ENCODE peak calls at places on chromosome 22, in five cellular contexts. M is CD4-positive, alpha-beta memory T cell; T is mammary epithelial cell; A is H7; I is adrenal gland. L is an unnamed sample.

GRCh38 chr22:28183078-28183870 is 264.2 kb upstream of the PITPNB start:
- DNase-seq in M (no peak), I (no peak), T (no peak), A (no peak), L (peak; percentile 27)

GRCh38 chr22:46866591-46866990 is 104.1 kb downstream of the TBC1D22A start:
- DNase-seq in A (peak; percentile 54), T (peak; percentile 71), I (no peak), M (no peak), L (no peak)

GRCh38 chr22:47129902-47130301 is 367.5 kb downstream of the TBC1D22A start:
- DNase-seq in T (peak; percentile 51), M (no peak), A (no peak), I (no peak), L (peak; percentile 70)

GRCh38 chr22:45242778-45243191 is 2.1 kb upstream of the KIAA0930 start:
- DNase-seq in T (no peak), A (peak; percentile 63), M (no peak), I (no peak), L (peak; percentile 88)

GRCh38 chr22:44524806-44525205 is 26.8 kb upstream of the RTL6 start:
- DNase-seq in M (no peak), A (no peak), T (no peak), I (peak; percentile 10), L (no peak)

GRCh38 chr22:26579331-26579886 is 10.5 kb downstream of the TPST2 start:
- DNase-seq in I (no peak), M (peak; percentile 47), T (no peak), A (no peak), L (peak; percentile 35)

GRCh38 chr22:30640839-30641430 is 5.4 kb downstream of the SLC35E4 start:
- DNase-seq in A (peak; percentile 32), I (no peak), T (no peak), M (no peak), L (no peak)

GRCh38 chr22:42770448-42770726 is 49.7 kb upstream of the A4GALT start:
- DNase-seq in A (no peak), M (no peak), T (no peak), I (no peak), L (no peak)

GRCh38 chr22:29524440-29525191 is 28.9 kb downstream of the THOC5 start:
- DNase-seq in M (peak; percentile 4), I (peak; percentile 71), A (peak; percentile 71), T (peak; percentile 13), L (peak; percentile 27)

GRCh38 chr22:35439365-35439717 is 39.4 kb downstream of the MCM5 start:
- DNase-seq in T (no peak), A (no peak), I (no peak), M (no peak), L (no peak)

GRCh38 chr22:30015229-30015797 is 65.0 kb upstream of the HORMAD2 start:
- DNase-seq in I (no peak), A (no peak), M (no peak), T (no peak), L (no peak)

GRCh38 chr22:50281957-50282356 is 11.8 kb upstream of the MAPK11 start:
- DNase-seq in T (peak; percentile 27), A (no peak), M (no peak), I (peak; percentile 91), L (peak; percentile 66)

GRCh38 chr22:30309981-30310672 is 16.6 kb downstream of the TBC1D10A start:
- DNase-seq in I (no peak), M (peak; percentile 47), A (no peak), T (no peak), L (peak; percentile 77)

GRCh38 chr22:47032956-47033647 is 270.7 kb downstream of the TBC1D22A start:
- DNase-seq in A (no peak), T (no peak), M (no peak), I (no peak), L (peak; percentile 62)

GRCh38 chr22:40718250-40719204 is 39.2 kb downstream of the MCHR1 start:
- DNase-seq in A (no peak), I (no peak), M (no peak), T (no peak), L (no peak)

GRCh38 chr22:49962751-49963646 is 2.4 kb downstream of the PIM3 start:
- DNase-seq in M (no peak), I (peak; percentile 70), A (peak; percentile 48), T (no peak), L (peak; percentile 30)

GRCh38 chr22:26942301-26942927 is 285.0 kb downstream of the MIAT start:
- DNase-seq in M (no peak), I (no peak), T (no peak), A (no peak), L (no peak)

GRCh38 chr22:43090130-43090789 is 1.1 kb upstream of the TTLL1 start:
- DNase-seq in T (peak; percentile 89), A (peak; percentile 32), M (peak; percentile 34), I (peak; percentile 72), L (peak; percentile 49)

GRCh38 chr22:19464975-19465374 is 14.0 kb downstream of the UFD1 start:
- DNase-seq in M (no peak), A (no peak), T (no peak), I (no peak), L (no peak)

GRCh38 chr22:28903719-28904118 is 20.3 kb downstream of the ZNRF3 start:
- DNase-seq in T (no peak), M (no peak), A (no peak), I (peak; percentile 42), L (no peak)

GRCh38 chr22:50444663-50445062 is 30.2 kb downstream of the SBF1 start:
- DNase-seq in I (peak; percentile 89), T (peak; percentile 21), A (no peak), M (no peak), L (peak; percentile 84)

GRCh38 chr22:19892249-19892879 is 37.7 kb upstream of the GNB1L start:
- DNase-seq in A (peak; percentile 88), I (no peak), T (peak; percentile 16), M (peak; percentile 29), L (no peak)

GRCh38 chr22:27110985-27111451 is 453.6 kb downstream of the MIAT start:
- DNase-seq in A (peak; percentile 68), I (no peak), M (no peak), T (no peak), L (no peak)

GRCh38 chr22:43009444-43009843 is 5.5 kb downstream of the PACSIN2 start:
- DNase-seq in T (no peak), M (no peak), I (no peak), A (no peak), L (no peak)

GRCh38 chr22:45072322-45072903 is 62.6 kb upstream of the PHF21B start:
- DNase-seq in I (peak; percentile 33), M (no peak), T (peak; percentile 88), A (peak; percentile 89), L (no peak)

GRCh38 chr22:26259510-26259909 is 90.2 kb downstream of the SEZ6L start:
- DNase-seq in T (peak; percentile 12), I (no peak), A (peak; percentile 72), M (no peak), L (no peak)

GRCh38 chr22:39503590-39503989 is 1.5 kb downstream of the MIEF1 start:
- DNase-seq in T (no peak), A (no peak), M (no peak), I (no peak), L (no peak)
- H3K4me3 ChIP-seq in T (peak overlapping the region; percentile 79), A (no peak overlapping the region), M (no peak overlapping the region), I (peak overlapping the region; percentile 90), L (peak overlapping the region; percentile 95)

DNA sequence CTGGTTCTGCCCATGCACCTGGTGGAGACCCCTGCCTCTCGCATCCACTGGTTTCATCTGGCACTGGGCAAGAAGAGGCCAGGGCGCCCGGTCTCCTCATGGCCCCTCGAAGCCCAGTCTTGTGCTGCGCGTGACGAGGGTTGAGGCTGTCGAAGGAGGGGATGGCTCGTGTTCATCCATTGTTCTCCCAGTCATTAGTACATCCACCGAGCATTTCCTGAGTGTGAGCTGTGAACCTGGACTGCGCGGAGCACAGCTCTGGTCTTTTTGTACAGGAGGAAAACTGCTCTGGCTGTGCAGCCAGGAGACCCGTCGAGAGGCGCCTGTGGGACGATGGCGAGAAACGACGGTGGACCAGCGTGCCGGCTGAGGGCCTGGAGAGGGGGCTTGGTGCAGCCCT is 6.8 kb downstream of the CACNA1I start:
- DNase-seq in T (no peak), M (no peak), A (no peak), I (no peak), L (no peak)
- H3K27me3 ChIP-seq in T (no peaks in the 10 kb centered on the region), M (no peaks in the 10 kb centered on the region), A (no peaks in the 10 kb centered on the region), I (no peaks in the 10 kb centered on the region), L (no peaks in the 10 kb centered on the region)

DNA sequence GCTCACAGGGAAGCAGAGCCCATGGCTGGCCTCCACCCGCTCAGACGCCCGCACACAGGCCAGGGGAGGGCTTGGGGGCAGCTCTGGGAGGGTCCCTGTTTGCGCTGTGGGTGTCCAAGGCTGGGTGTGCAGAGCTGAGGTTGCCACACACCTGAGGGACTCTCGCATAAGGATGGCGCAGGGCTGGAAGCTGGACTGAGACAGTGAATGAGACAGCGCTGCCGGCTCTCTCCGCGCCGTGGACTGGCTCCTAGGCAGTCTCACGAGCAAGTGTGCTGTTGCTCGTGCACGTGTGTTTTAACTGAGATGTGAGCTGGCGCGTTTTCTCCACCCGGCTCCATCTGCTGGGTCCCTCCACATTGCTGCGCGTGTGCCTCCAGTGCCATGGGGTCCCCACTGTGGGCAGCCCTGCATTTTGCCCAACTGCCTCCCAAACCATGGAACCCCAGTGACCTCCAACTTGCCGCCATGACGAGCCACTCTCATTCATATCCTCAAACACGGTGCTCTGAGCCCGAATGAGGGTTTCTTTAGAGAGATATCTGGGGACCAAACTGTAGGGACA is 4.2 kb upstream of the BID start:
- DNase-seq in T (no peak), I (no peak), M (no peak), A (no peak), L (no peak)
- H3K4me3 ChIP-seq in T (no peak overlapping the region), I (no peak overlapping the region), M (no peak overlapping the region), A (no peak overlapping the region), L (no peak overlapping the region)

GRCh38 chr22:48503035-48503625 is 1324.5 kb downstream of the BRD1 start:
- DNase-seq in A (no peak), T (no peak), I (no peak), M (no peak), L (no peak)
- H3K27me3 ChIP-seq in A (no peaks in the 10 kb centered on the region), T (no peaks in the 10 kb centered on the region), I (no peaks in the 10 kb centered on the region), M (no peaks in the 10 kb centered on the region), L (peaks cover 7% of the 10 kb centered on the region)

GRCh38 chr22:36456459-36456835 is 25.0 kb downstream of the TXN2 start:
- DNase-seq in M (no peak), A (no peak), I (no peak), T (no peak), L (no peak)
- H3K4me3 ChIP-seq in M (no peak overlapping the region), A (no peak overlapping the region), I (no peak overlapping the region), T (no peak overlapping the region), L (no peak overlapping the region)

DNA sequence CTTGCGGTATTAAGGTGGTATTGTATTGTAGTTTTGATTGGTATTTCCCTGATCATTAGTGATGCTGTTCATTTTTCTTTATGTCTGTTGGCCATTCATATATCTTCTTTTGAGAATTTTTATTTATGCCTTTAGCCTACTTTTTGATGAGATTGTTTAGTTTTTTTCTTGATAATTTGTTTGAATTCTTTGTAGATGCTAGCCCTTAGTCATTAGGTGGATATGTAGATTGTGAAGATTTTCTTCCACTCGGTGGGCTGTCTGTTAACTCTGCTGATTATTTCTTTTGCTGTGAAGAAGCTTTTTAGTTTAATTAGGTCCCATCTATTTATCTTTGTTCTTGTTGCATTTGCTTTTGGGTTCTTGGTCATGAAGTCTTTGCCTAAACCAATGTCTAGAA is 115.4 kb downstream of the VPREB1 start:
- DNase-seq in A (no peak), T (no peak), I (no peak), M (no peak), L (no peak)
- H3K27me3 ChIP-seq in A (peaks cover 83% of the 10 kb centered on the region), T (no peaks in the 10 kb centered on the region), I (no peaks in the 10 kb centered on the region), M (no peaks in the 10 kb centered on the region), L (peaks cover 53% of the 10 kb centered on the region)

GRCh38 chr22:37240240-37240940 is 3.7 kb downstream of the RAC2 start:
- DNase-seq in I (no peak), T (no peak), M (no peak), A (peak; percentile 20), L (no peak)
- H3K4me3 ChIP-seq in I (no peak overlapping the region), T (no peak overlapping the region), M (peak overlapping the region; percentile 67), A (no peak overlapping the region), L (no peak overlapping the region)